ENCODE peak calls at places on chromosomes 12 and 14, in nine cellular contexts. Y, R, L, B, M, C, V, X and O are unnamed samples.

GRCh38 chr14:58796636-58797429 is 159.1 kb downstream of the DACT1 start:
- DNase-seq in Y (no peak), R (no peak), L (peak), B (no peak), M (no peak), C (no peak), V (no peak), X (no peak), O (peak)

GRCh38 chr12:63066782-63067181 is 84.2 kb downstream of the AVPR1A start:
- DNase-seq in Y (no peak), R (no peak), L (no peak), B (no peak), M (no peak), C (no peak), V (no peak), X (peak), O (peak)

GRCh38 chr12:67720383-67720856 is 71.9 kb downstream of the DYRK2 start:
- DNase-seq in Y (no peak), R (no peak), L (no peak), B (peak), M (no peak), C (peak), V (no peak), X (no peak), O (peak)

GRCh38 chr12:93387780-93388179 is 10.1 kb downstream of the NUDT4 start:
- DNase-seq in Y (no peak), R (no peak), L (peak), B (peak), M (no peak), C (no peak), V (no peak), X (no peak), O (no peak)

GRCh38 chr12:42386310-42386709 is 60.3 kb downstream of the PPHLN1 start:
- DNase-seq in Y (no peak), R (no peak), L (no peak), B (no peak), M (no peak), C (no peak), V (no peak), X (no peak), O (no peak)

GRCh38 chr12:124002021-124002640 is 29.1 kb downstream of the ZNF664 start:
- DNase-seq in Y (no peak), R (no peak), L (no peak), B (no peak), M (no peak), C (no peak), V (no peak), X (no peak), O (no peak)

GRCh38 chr14:88562831-88563686 is at the start of gene ZC3H14:
- DNase-seq in Y (peak), R (peak), L (peak), B (peak), M (peak), C (peak), V (peak), X (peak), O (peak)

GRCh38 chr12:26523708-26524150 is 309.3 kb downstream of the ITPR2 start:
- DNase-seq in Y (peak), R (peak), L (no peak), B (no peak), M (no peak), C (peak), V (peak), X (no peak), O (no peak)

GRCh38 chr12:121787063-121787774 is 6.3 kb downstream of the RHOF start:
- DNase-seq in Y (no peak), R (no peak), L (peak), B (no peak), M (no peak), C (no peak), V (peak), X (no peak), O (no peak)

GRCh38 chr14:38838049-38838978 is 264.7 kb downstream of the SEC23A start:
- DNase-seq in Y (no peak), R (no peak), L (no peak), B (no peak), M (no peak), C (no peak), V (peak), X (no peak), O (no peak)

GRCh38 chr12:92408072-92408900 is 262.6 kb upstream of the BTG1 start:
- DNase-seq in Y (peak), R (no peak), L (peak), B (peak), M (peak), C (peak), V (no peak), X (peak), O (peak)

GRCh38 chr14:79708991-79709390 is 502.3 kb downstream of the DIO2 start:
- DNase-seq in Y (no peak), R (no peak), L (no peak), B (peak), M (no peak), C (no peak), V (no peak), X (no peak), O (no peak)

GRCh38 chr12:43309845-43310405 is 242.1 kb downstream of the ADAMTS20 start:
- DNase-seq in Y (no peak), R (no peak), L (no peak), B (peak), M (no peak), C (no peak), V (no peak), X (no peak), O (no peak)

GRCh38 chr14:27553820-27554219 is 956.0 kb upstream of the NOVA1 start:
- DNase-seq in Y (no peak), R (no peak), L (no peak), B (no peak), M (no peak), C (no peak), V (no peak), X (no peak), O (no peak)

GRCh38 chr14:103724116-103724515 is 8.5 kb downstream of the ZFYVE21 start:
- DNase-seq in Y (peak), R (no peak), L (no peak), B (no peak), M (no peak), C (peak), V (peak), X (no peak), O (no peak)

GRCh38 chr14:80055226-80055625 is 156.1 kb downstream of the DIO2 start:
- DNase-seq in Y (no peak), R (no peak), L (no peak), B (no peak), M (no peak), C (no peak), V (no peak), X (no peak), O (no peak)

GRCh38 chr12:19434538-19434937 is 4.8 kb upstream of the AEBP2 start:
- DNase-seq in Y (no peak), R (no peak), L (peak), B (no peak), M (no peak), C (no peak), V (no peak), X (no peak), O (no peak)

GRCh38 chr12:108939594-108939993 is 59.7 kb downstream of the DAO start:
- DNase-seq in Y (no peak), R (no peak), L (peak), B (peak), M (no peak), C (peak), V (no peak), X (no peak), O (no peak)

GRCh38 chr12:96452271-96452922 is 37.0 kb upstream of the CFAP54 start:
- DNase-seq in Y (no peak), R (no peak), L (no peak), B (no peak), M (no peak), C (no peak), V (no peak), X (no peak), O (no peak)

GRCh38 chr12:26971963-26972362 is 33.7 kb downstream of the FGFR1OP2 start:
- DNase-seq in Y (no peak), R (no peak), L (peak), B (no peak), M (peak), C (no peak), V (no peak), X (no peak), O (no peak)

GRCh38 chr14:36718216-36718615 is 56.6 kb downstream of the PAX9 start:
- DNase-seq in Y (no peak), R (no peak), L (no peak), B (no peak), M (no peak), C (no peak), V (no peak), X (no peak), O (no peak)

GRCh38 chr14:58541623-58542022 is 96.1 kb upstream of the DACT1 start:
- DNase-seq in Y (no peak), R (no peak), L (no peak), B (no peak), M (no peak), C (no peak), V (no peak), X (no peak), O (no peak)

GRCh38 chr12:67758119-67758873 is 109.8 kb downstream of the DYRK2 start:
- DNase-seq in Y (no peak), R (no peak), L (peak), B (no peak), M (no peak), C (no peak), V (no peak), X (no peak), O (no peak)

GRCh38 chr12:94648578-94648977 is 1.8 kb downstream of the TMCC3 start:
- DNase-seq in Y (no peak), R (no peak), L (no peak), B (no peak), M (no peak), C (no peak), V (no peak), X (no peak), O (no peak)

GRCh38 chr12:124919646-124920352 is 5.3 kb upstream of the UBC start:
- DNase-seq in Y (no peak), R (no peak), L (peak), B (peak), M (no peak), C (no peak), V (no peak), X (no peak), O (no peak)

GRCh38 chr12:119988440-119988787 is 622 bp upstream of the BICDL1 start:
- DNase-seq in Y (no peak), R (peak), L (no peak), B (peak), M (no peak), C (no peak), V (no peak), X (no peak), O (no peak)

GRCh38 chr12:119645535-119646059 is 22.3 kb upstream of the PRKAB1 start:
- DNase-seq in Y (no peak), R (no peak), L (no peak), B (no peak), M (no peak), C (no peak), V (no peak), X (no peak), O (no peak)

GRCh38 chr12:48004941-48005749 is 869 bp upstream of the COL2A1 start:
- DNase-seq in Y (no peak), R (no peak), L (no peak), B (no peak), M (no peak), C (no peak), V (no peak), X (no peak), O (peak)